ENCODE peak calls at places on chromosomes 3 and 15, in seven cellular contexts. N is HepG2, S is GM12878, L is H1, F is HCT116, W is K562, K is SK-N-SH. X is an unnamed sample.

GRCh38 chr3:23805228-23805880 is 401 bp upstream of the UBE2E1 start:
- DNase-seq in N (peak), S (no peak), L (no peak), F (no peak), W (no peak), K (no peak), X (no peak)

GRCh38 chr15:101613130-101614000 is 38.8 kb downstream of the TM2D3 start:
- DNase-seq in N (peak), S (no peak), L (no peak), F (no peak), W (peak), K (peak), X (peak)

GRCh38 chr15:37995461-37996347 is 61.3 kb downstream of the TMCO5A start:
- DNase-seq in N (peak), S (peak), L (no peak), F (peak), W (peak), K (peak), X (peak)

GRCh38 chr3:14119166-14119510 is 5.5 kb downstream of the CHCHD4 start:
- DNase-seq in N (no peak), S (no peak), L (no peak), F (no peak), W (peak), K (no peak), X (no peak)

GRCh38 chr15:51793521-51793920 is 35.9 kb upstream of the TMOD3 start:
- DNase-seq in N (no peak), S (no peak), L (no peak), F (no peak), W (no peak), K (no peak), X (no peak)

GRCh38 chr3:29286841-29287240 is 6.0 kb downstream of the RBMS3 start:
- DNase-seq in N (no peak), S (no peak), L (no peak), F (no peak), W (no peak), K (no peak), X (no peak)

GRCh38 chr3:98887684-98888083 is 13.8 kb downstream of the DCBLD2 start:
- DNase-seq in N (peak), S (no peak), L (no peak), F (no peak), W (no peak), K (no peak), X (no peak)

GRCh38 chr3:191774485-191774884 is 313.5 kb downstream of the PYDC2 start:
- DNase-seq in N (no peak), S (no peak), L (no peak), F (peak), W (no peak), K (no peak), X (no peak)

GRCh38 chr3:111616417-111617105 is 21.4 kb upstream of the ZBED2 start:
- DNase-seq in N (peak), S (no peak), L (no peak), F (no peak), W (no peak), K (no peak), X (no peak)

GRCh38 chr3:73530030-73530411 is 94.7 kb downstream of the PDZRN3 start:
- DNase-seq in N (no peak), S (no peak), L (no peak), F (no peak), W (no peak), K (no peak), X (no peak)

GRCh38 chr3:53616330-53616729 is 121.9 kb downstream of the CACNA1D start:
- DNase-seq in N (no peak), S (no peak), L (no peak), F (no peak), W (no peak), K (no peak), X (no peak)

GRCh38 chr3:27195059-27195458 is 174.1 kb downstream of the NEK10 start:
- DNase-seq in N (no peak), S (no peak), L (no peak), F (no peak), W (no peak), K (no peak), X (no peak)

GRCh38 chr3:52649461-52650210 is 36.1 kb downstream of the PBRM1 start:
- DNase-seq in N (no peak), S (no peak), L (no peak), F (no peak), W (no peak), K (no peak), X (no peak)

GRCh38 chr15:43974852-43975251 is 148.1 kb downstream of the WDR76 start:
- DNase-seq in N (peak), S (peak), L (no peak), F (no peak), W (no peak), K (no peak), X (no peak)

GRCh38 chr3:157501863-157502262 is 1.4 kb downstream of the VEPH1 start:
- DNase-seq in N (no peak), S (no peak), L (no peak), F (no peak), W (no peak), K (no peak), X (no peak)

GRCh38 chr15:74315626-74316025 is 51.8 kb downstream of the CYP11A1 start:
- DNase-seq in N (no peak), S (peak), L (no peak), F (no peak), W (peak), K (no peak), X (no peak)

GRCh38 chr15:94703591-94703990 is 472.2 kb downstream of the MCTP2 start:
- DNase-seq in N (no peak), S (no peak), L (no peak), F (no peak), W (no peak), K (no peak), X (no peak)

GRCh38 chr3:68055238-68055637 is 400.8 kb upstream of the SUCLG2 start:
- DNase-seq in N (no peak), S (no peak), L (no peak), F (no peak), W (no peak), K (no peak), X (no peak)

GRCh38 chr3:194294199-194294887 is 56.8 kb downstream of the CPN2 start:
- DNase-seq in N (no peak), S (no peak), L (no peak), F (no peak), W (no peak), K (peak), X (no peak)

GRCh38 chr3:141386611-141387110 is 18.4 kb downstream of the ZBTB38 start:
- DNase-seq in N (no peak), S (no peak), L (no peak), F (no peak), W (no peak), K (no peak), X (no peak)

GRCh38 chr15:63501256-63502089 is 2.9 kb upstream of the USP3 start:
- DNase-seq in N (peak), S (no peak), L (no peak), F (no peak), W (no peak), K (no peak), X (peak)

GRCh38 chr15:52370010-52370409 is 74.4 kb upstream of the MYO5C start:
- DNase-seq in N (no peak), S (no peak), L (no peak), F (no peak), W (no peak), K (no peak), X (no peak)

GRCh38 chr3:129577925-129578742 is 28.3 kb downstream of the PLXND1 start:
- DNase-seq in N (no peak), S (no peak), L (no peak), F (no peak), W (peak), K (no peak), X (no peak)

GRCh38 chr3:1962531-1963090 is 136.1 kb upstream of the CNTN4 start:
- DNase-seq in N (no peak), S (no peak), L (no peak), F (no peak), W (no peak), K (no peak), X (peak)

GRCh38 chr3:181909241-181909640 is 197.5 kb downstream of the SOX2 start:
- DNase-seq in N (no peak), S (no peak), L (no peak), F (no peak), W (no peak), K (no peak), X (no peak)

GRCh38 chr3:197458179-197458707 is 97.5 kb downstream of the BDH1 start:
- DNase-seq in N (peak), S (no peak), L (no peak), F (no peak), W (no peak), K (peak), X (peak)

GRCh38 chr3:50655009-50655830 is 19.5 kb upstream of the DOCK3 start:
- DNase-seq in N (no peak), S (no peak), L (no peak), F (no peak), W (no peak), K (no peak), X (no peak)

GRCh38 chr15:37133619-37134018 is 33.3 kb upstream of the MEIS2 start:
- DNase-seq in N (no peak), S (no peak), L (no peak), F (no peak), W (no peak), K (no peak), X (no peak)

GRCh38 chr15:80480909-80481308 is 76.7 kb downstream of the ARNT2 start:
- DNase-seq in N (no peak), S (no peak), L (no peak), F (no peak), W (no peak), K (no peak), X (no peak)
- TF ChIP-seq JUND in N (no peak), S (no peak), L (no peak), F (no peak), W (no peak), K (peak), X (no peak)

GRCh38 chr3:142850395-142851023 is 38.4 kb downstream of the PCOLCE2 start:
- DNase-seq in N (peak), S (no peak), L (no peak), F (peak), W (peak), K (no peak), X (no peak)
- TF ChIP-seq JUND in N (peak), S (no peak), L (no peak), F (peak), W (peak), K (peak), X (no peak)

GRCh38 chr3:113985526-113985925 is 37.7 kb downstream of the ZDHHC23 start:
- DNase-seq in N (no peak), S (peak), L (no peak), F (no peak), W (no peak), K (no peak), X (no peak)
- TF ChIP-seq JUND in N (no peak), S (no peak), L (no peak), F (no peak), W (no peak), K (no peak), X (no peak)

DNA sequence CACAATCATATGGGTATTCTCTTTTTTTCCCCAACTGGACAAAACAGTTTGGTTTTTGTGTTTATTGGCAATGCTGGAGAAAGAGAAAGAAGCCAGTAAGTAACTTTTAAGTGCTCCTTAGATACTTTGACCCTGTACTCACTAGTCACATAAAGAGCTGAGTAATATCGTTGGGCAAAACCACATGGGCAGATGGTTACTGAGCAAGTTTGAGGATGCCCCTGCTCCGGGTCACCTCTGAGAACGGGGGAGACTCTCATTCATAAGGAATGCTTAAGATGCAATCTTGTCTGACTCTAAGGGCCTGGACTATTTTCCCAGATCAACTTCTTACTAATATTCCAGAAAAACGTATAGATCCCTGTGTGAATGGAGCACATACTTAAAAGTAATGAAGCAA is 106.4 kb upstream of the SLC2A2 start:
- DNase-seq in N (no peak), S (no peak), L (no peak), F (no peak), W (no peak), K (no peak), X (no peak)
- TF ChIP-seq JUND in N (no peak), S (no peak), L (no peak), F (no peak), W (no peak), K (peak), X (no peak)

X was measured in T47D.